ENCODE peak calls at places on chromosome 7, in five cellular contexts. One of them, this sample, is unnamed. For H3K27me3, the result is how much of the 10 kb centered on the place peaks cover.

GRCh38 chr7:84847790-84848189 is 339.1 kb downstream of the SEMA3D start:
- DNase-seq in lower lobe of right lung: no peak
- DNase-seq in CD8-positive, alpha-beta T cell: no peak
- DNase-seq in H1: no peak
- DNase-seq in fibroblast of lung: no peak
- DNase-seq in this sample: no peak

GRCh38 chr7:143345428-143345900 is 17.0 kb downstream of the FAM131B start:
- DNase-seq in lower lobe of right lung: peak
- DNase-seq in CD8-positive, alpha-beta T cell: peak
- DNase-seq in H1: peak
- DNase-seq in fibroblast of lung: peak
- DNase-seq in this sample: no peak

GRCh38 chr7:91251877-91252276 is 12.4 kb upstream of the FZD1 start:
- DNase-seq in lower lobe of right lung: no peak
- DNase-seq in CD8-positive, alpha-beta T cell: no peak
- DNase-seq in H1: no peak
- DNase-seq in fibroblast of lung: no peak
- DNase-seq in this sample: no peak

GRCh38 chr7:87231715-87232114 is 12.2 kb upstream of the TMEM243 start:
- DNase-seq in lower lobe of right lung: no peak
- DNase-seq in CD8-positive, alpha-beta T cell: no peak
- DNase-seq in H1: no peak
- DNase-seq in fibroblast of lung: no peak
- DNase-seq in this sample: no peak

GRCh38 chr7:55387062-55387965 is 22.2 kb downstream of the LANCL2 start:
- DNase-seq in lower lobe of right lung: no peak
- DNase-seq in CD8-positive, alpha-beta T cell: no peak
- DNase-seq in H1: no peak
- DNase-seq in fibroblast of lung: peak
- DNase-seq in this sample: peak

GRCh38 chr7:16062269-16062668 is 359.1 kb downstream of the CRPPA start:
- DNase-seq in lower lobe of right lung: no peak
- DNase-seq in CD8-positive, alpha-beta T cell: no peak
- DNase-seq in H1: no peak
- DNase-seq in fibroblast of lung: peak
- DNase-seq in this sample: peak

GRCh38 chr7:36278767-36279171 is 110.9 kb upstream of the ANLN start:
- DNase-seq in lower lobe of right lung: no peak
- DNase-seq in CD8-positive, alpha-beta T cell: no peak
- DNase-seq in H1: no peak
- DNase-seq in fibroblast of lung: peak
- DNase-seq in this sample: peak

GRCh38 chr7:41508755-41509154 is 194.1 kb downstream of the INHBA start:
- DNase-seq in lower lobe of right lung: no peak
- DNase-seq in CD8-positive, alpha-beta T cell: no peak
- DNase-seq in H1: no peak
- DNase-seq in fibroblast of lung: no peak
- DNase-seq in this sample: no peak

GRCh38 chr7:22066484-22066883 is 120.8 kb upstream of the CDCA7L start:
- DNase-seq in lower lobe of right lung: no peak
- DNase-seq in CD8-positive, alpha-beta T cell: no peak
- DNase-seq in H1: no peak
- DNase-seq in fibroblast of lung: no peak
- DNase-seq in this sample: no peak

DNA sequence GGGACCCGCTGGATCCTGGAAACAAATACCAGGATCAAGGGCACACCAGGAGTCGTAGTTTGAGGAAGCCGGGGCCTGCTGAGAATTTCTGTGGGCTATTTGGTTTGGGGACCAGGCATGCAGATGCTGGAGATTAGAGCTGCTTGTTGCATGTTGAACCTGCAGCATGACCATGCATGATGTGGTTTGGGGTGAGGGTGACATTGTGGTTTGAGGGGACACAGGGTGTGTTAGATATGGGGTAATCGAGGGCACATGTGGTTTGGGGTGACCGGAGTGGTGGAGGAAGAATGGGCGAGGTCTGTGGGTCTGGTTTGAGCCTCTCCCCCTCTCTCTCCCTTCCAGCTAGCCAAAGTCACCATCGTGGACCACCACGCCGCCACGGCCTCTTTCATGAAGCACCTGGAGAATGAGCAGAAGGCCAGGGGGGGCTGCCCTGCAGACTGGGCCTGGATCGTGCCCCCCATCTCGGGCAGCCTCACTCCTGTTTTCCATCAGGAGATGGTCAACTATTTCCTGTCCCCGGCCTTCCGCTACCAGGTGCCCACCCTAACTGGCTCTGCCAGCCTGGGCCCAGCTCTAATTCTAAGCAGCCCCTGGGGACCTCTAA is 10.2 kb downstream of the NOS3 start:
- DNase-seq in lower lobe of right lung: no peak
- DNase-seq in CD8-positive, alpha-beta T cell: no peak
- DNase-seq in H1: no peak
- DNase-seq in fibroblast of lung: no peak
- DNase-seq in this sample: no peak
- TF ChIP-seq CTCF in lower lobe of right lung: no peak
- TF ChIP-seq CTCF in CD8-positive, alpha-beta T cell: no peak
- TF ChIP-seq CTCF in H1: no peak
- TF ChIP-seq CTCF in fibroblast of lung: no peak
- TF ChIP-seq CTCF in this sample: no peak

DNA sequence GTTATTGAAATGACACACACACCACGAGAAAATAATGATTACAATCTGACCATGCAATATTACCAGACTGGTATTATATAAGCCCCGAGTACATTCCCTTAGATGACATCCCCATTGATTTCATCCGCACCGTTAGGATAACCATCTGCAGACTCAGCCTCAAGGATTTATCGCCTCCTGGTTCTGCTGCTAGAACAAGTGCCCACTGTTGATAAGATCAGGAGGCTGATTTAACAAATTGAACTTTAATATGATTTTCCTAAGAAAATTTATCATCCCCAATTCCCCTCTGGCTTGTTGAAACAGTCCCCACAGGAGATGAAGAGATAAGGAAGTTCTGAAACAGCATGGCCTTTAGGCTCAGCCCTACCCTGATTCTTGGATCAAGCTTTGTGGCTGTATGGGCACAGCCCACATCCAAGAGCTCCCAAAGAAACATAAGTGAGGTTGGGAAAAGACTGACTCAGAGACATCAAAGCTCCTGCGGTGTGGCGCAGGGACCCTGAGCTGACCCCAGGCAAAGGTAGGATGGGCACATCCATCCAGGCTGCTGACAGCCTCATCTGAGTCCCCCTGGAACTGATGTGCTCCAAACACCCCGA is 59.2 kb upstream of the CHCHD3 start:
- DNase-seq in lower lobe of right lung: no peak
- DNase-seq in CD8-positive, alpha-beta T cell: no peak
- DNase-seq in H1: no peak
- DNase-seq in fibroblast of lung: no peak
- DNase-seq in this sample: no peak
- H3K27me3 ChIP-seq in lower lobe of right lung: under half
- H3K27me3 ChIP-seq in CD8-positive, alpha-beta T cell: under half
- H3K27me3 ChIP-seq in H1: under half
- H3K27me3 ChIP-seq in fibroblast of lung: under half
- H3K27me3 ChIP-seq in this sample: under half

DNA sequence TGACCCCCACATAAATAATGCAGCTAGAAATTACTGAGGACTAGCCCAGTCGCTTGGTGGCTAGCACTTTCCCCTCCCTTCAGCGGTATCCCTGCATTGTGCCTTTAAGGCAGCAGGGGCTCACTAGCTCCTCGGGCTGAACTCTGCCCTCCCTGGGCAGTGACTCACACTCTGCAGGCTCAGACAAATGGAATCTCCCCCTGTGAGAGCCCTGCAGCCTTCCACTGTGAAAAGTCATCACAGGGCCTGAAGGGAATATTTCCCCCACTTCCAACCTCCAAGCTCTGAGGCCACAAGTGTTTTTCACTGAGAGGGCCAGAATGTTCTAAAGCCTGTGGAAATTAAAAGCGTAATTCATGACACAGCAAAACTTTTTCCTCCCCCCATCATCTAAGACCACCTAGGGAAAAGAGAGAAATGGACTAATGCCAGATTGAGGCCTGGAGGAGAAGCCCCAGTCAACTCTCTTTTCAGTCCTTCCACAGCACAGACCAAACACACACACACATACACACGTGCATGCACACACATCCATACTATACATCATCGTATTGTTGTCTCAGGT is 93.6 kb upstream of the COL1A2 start:
- DNase-seq in lower lobe of right lung: peak
- DNase-seq in CD8-positive, alpha-beta T cell: no peak
- DNase-seq in H1: peak
- DNase-seq in fibroblast of lung: peak
- DNase-seq in this sample: peak
- TF ChIP-seq CTCF in lower lobe of right lung: no peak
- TF ChIP-seq CTCF in CD8-positive, alpha-beta T cell: no peak
- TF ChIP-seq CTCF in H1: peak
- TF ChIP-seq CTCF in fibroblast of lung: peak
- TF ChIP-seq CTCF in this sample: no peak

GRCh38 chr7:157944051-157944450 is 607.2 kb downstream of the DNAJB6 start:
- DNase-seq in lower lobe of right lung: no peak
- DNase-seq in CD8-positive, alpha-beta T cell: no peak
- DNase-seq in H1: no peak
- DNase-seq in fibroblast of lung: no peak
- DNase-seq in this sample: no peak
- H3K27me3 ChIP-seq in lower lobe of right lung: under half
- H3K27me3 ChIP-seq in CD8-positive, alpha-beta T cell: under half
- H3K27me3 ChIP-seq in H1: under half
- H3K27me3 ChIP-seq in fibroblast of lung: under half
- H3K27me3 ChIP-seq in this sample: under half

GRCh38 chr7:30396379-30396778 is 82.2 kb downstream of the NOD1 start:
- DNase-seq in lower lobe of right lung: no peak
- DNase-seq in CD8-positive, alpha-beta T cell: no peak
- DNase-seq in H1: no peak
- DNase-seq in fibroblast of lung: no peak
- DNase-seq in this sample: no peak
- TF ChIP-seq CTCF in lower lobe of right lung: no peak
- TF ChIP-seq CTCF in CD8-positive, alpha-beta T cell: no peak
- TF ChIP-seq CTCF in H1: peak
- TF ChIP-seq CTCF in fibroblast of lung: no peak
- TF ChIP-seq CTCF in this sample: peak

GRCh38 chr7:128361463-128362441 is at the start of gene PRRT4:
- DNase-seq in lower lobe of right lung: peak
- DNase-seq in CD8-positive, alpha-beta T cell: peak
- DNase-seq in H1: peak
- DNase-seq in fibroblast of lung: no peak
- DNase-seq in this sample: peak
- H3K27me3 ChIP-seq in lower lobe of right lung: half or more
- H3K27me3 ChIP-seq in CD8-positive, alpha-beta T cell: under half
- H3K27me3 ChIP-seq in H1: half or more
- H3K27me3 ChIP-seq in fibroblast of lung: half or more
- H3K27me3 ChIP-seq in this sample: under half

DNA sequence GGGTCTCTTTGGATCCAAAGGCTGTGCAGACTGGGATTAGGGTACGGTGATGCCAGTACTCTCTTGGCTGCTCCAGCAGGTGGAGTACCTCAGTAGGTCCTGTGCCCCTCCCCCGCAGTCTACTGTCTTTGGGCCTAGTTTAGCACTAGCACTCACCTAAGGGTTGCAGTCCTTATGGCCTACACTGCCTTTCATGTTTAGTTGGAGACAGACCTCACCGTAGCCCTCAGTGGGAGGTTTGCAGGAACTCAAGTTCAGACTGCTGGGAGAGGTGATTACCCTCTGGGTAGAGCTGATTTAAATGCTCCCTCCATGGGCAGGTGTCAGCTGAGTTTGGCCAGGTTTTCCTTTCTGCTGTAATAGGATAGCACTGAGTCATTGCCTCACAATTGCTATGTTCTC is 210.8 kb upstream of the TMEM196 start:
- DNase-seq in lower lobe of right lung: no peak
- DNase-seq in CD8-positive, alpha-beta T cell: no peak
- DNase-seq in H1: peak
- DNase-seq in fibroblast of lung: no peak
- DNase-seq in this sample: peak
- TF ChIP-seq CTCF in lower lobe of right lung: no peak
- TF ChIP-seq CTCF in CD8-positive, alpha-beta T cell: no peak
- TF ChIP-seq CTCF in H1: peak
- TF ChIP-seq CTCF in fibroblast of lung: no peak
- TF ChIP-seq CTCF in this sample: no peak